ENCODE peak calls at places on chromosome 10, in five cellular contexts. F, I, Q, J and G are unnamed samples.

GRCh38 chr10:121926669-121927360 is 1.0 kb downstream of the ATE1 start:
- DNase-seq in F (peak), J (no peak), I (peak), Q (no peak), G (peak)

GRCh38 chr10:102837230-102837721 is at the start of gene CYP17A1:
- DNase-seq in J (no peak), I (no peak), F (no peak), Q (no peak), G (no peak)

GRCh38 chr10:75358835-75359421 is 42.6 kb downstream of the ZNF503 start:
- DNase-seq in I (peak), Q (no peak), F (no peak), J (no peak), G (no peak)

GRCh38 chr10:36534471-36535002 is 590.9 kb upstream of the ANKRD30A start:
- DNase-seq in I (peak), F (peak), J (no peak), Q (no peak), G (no peak)

GRCh38 chr10:110872145-110872983 is 636 bp downstream of the PDCD4 start:
- DNase-seq in J (peak), Q (peak), I (peak), F (peak), G (peak)

GRCh38 chr10:64396105-64396504 is 874.9 kb downstream of the REEP3 start:
- DNase-seq in J (no peak), I (peak), Q (no peak), F (no peak), G (peak)

GRCh38 chr10:106401161-106401560 is 763.3 kb downstream of the SORCS1 start:
- DNase-seq in I (peak), F (no peak), Q (no peak), J (no peak), G (no peak)

GRCh38 chr10:88879754-88880286 is at the start of gene STAMBPL1:
- DNase-seq in I (peak), Q (peak), F (peak), J (peak), G (no peak)

GRCh38 chr10:114389429-114389828 is 14.9 kb downstream of the AFAP1L2 start:
- DNase-seq in J (no peak), I (peak), Q (no peak), F (no peak), G (no peak)

GRCh38 chr10:113015201-113015600 is 65.2 kb downstream of the TCF7L2 start:
- DNase-seq in I (no peak), J (no peak), Q (no peak), F (no peak), G (no peak)

GRCh38 chr10:104809288-104810090 is 168.4 kb downstream of the SORCS3 start:
- DNase-seq in J (no peak), Q (no peak), I (peak), F (no peak), G (no peak)